ENCODE peak calls at places on chromosome 21, in five cellular contexts. One of them, this sample, is unnamed.

GRCh38 chr21:32256873-32257620 is 21.8 kb downstream of the MIS18A start:
- DNase-seq in H9: no peak
- DNase-seq in neuronal stem cell: no peak
- DNase-seq in H1: no peak
- DNase-seq in mesenchymal stem cell: peak; percentile 93
- DNase-seq in this sample: peak; percentile 91

GRCh38 chr21:32173106-32173755 is 105.6 kb downstream of the MIS18A start:
- DNase-seq in H9: no peak
- DNase-seq in neuronal stem cell: no peak
- DNase-seq in H1: no peak
- DNase-seq in mesenchymal stem cell: no peak
- DNase-seq in this sample: no peak

GRCh38 chr21:39763282-39763970 is 18.4 kb downstream of the IGSF5 start:
- DNase-seq in H9: no peak
- DNase-seq in neuronal stem cell: no peak
- DNase-seq in H1: no peak
- DNase-seq in mesenchymal stem cell: no peak
- DNase-seq in this sample: no peak

GRCh38 chr21:32356874-32357395 is 35.9 kb downstream of the URB1 start:
- DNase-seq in H9: no peak
- DNase-seq in neuronal stem cell: no peak
- DNase-seq in H1: no peak
- DNase-seq in mesenchymal stem cell: no peak
- DNase-seq in this sample: no peak

GRCh38 chr21:35849131-35849530 is 211.2 kb downstream of the SETD4 start:
- DNase-seq in H9: no peak
- DNase-seq in neuronal stem cell: no peak
- DNase-seq in H1: no peak
- DNase-seq in mesenchymal stem cell: no peak
- DNase-seq in this sample: peak; percentile 24

GRCh38 chr21:41210405-41211040 is 42.6 kb downstream of the BACE2 start:
- DNase-seq in H9: no peak
- DNase-seq in neuronal stem cell: no peak
- DNase-seq in H1: no peak
- DNase-seq in mesenchymal stem cell: no peak
- DNase-seq in this sample: peak; percentile 16

GRCh38 chr21:15141236-15141970 is 76.6 kb upstream of the NRIP1 start:
- DNase-seq in H9: no peak
- DNase-seq in neuronal stem cell: no peak
- DNase-seq in H1: no peak
- DNase-seq in mesenchymal stem cell: no peak
- DNase-seq in this sample: no peak

GRCh38 chr21:35011681-35012080 is 37.4 kb downstream of the RUNX1 start:
- DNase-seq in H9: no peak
- DNase-seq in neuronal stem cell: no peak
- DNase-seq in H1: no peak
- DNase-seq in mesenchymal stem cell: peak; percentile 56
- DNase-seq in this sample: peak; percentile 70

GRCh38 chr21:38416791-38417190 is 81.5 kb downstream of the ERG start:
- DNase-seq in H9: no peak
- DNase-seq in neuronal stem cell: no peak
- DNase-seq in H1: no peak
- DNase-seq in mesenchymal stem cell: no peak
- DNase-seq in this sample: no peak

GRCh38 chr21:35204850-35205564 is 155.9 kb upstream of the RUNX1 start:
- DNase-seq in H9: no peak
- DNase-seq in neuronal stem cell: no peak
- DNase-seq in H1: no peak
- DNase-seq in mesenchymal stem cell: no peak
- DNase-seq in this sample: peak; percentile 98

GRCh38 chr21:43918385-43918947 is 53.4 kb downstream of the AGPAT3 start:
- DNase-seq in H9: no peak
- DNase-seq in neuronal stem cell: no peak
- DNase-seq in H1: no peak
- DNase-seq in mesenchymal stem cell: no peak
- DNase-seq in this sample: no peak

GRCh38 chr21:15132781-15133180 is 68.0 kb upstream of the NRIP1 start:
- DNase-seq in H9: no peak
- DNase-seq in neuronal stem cell: no peak
- DNase-seq in H1: no peak
- DNase-seq in mesenchymal stem cell: no peak
- DNase-seq in this sample: no peak

GRCh38 chr21:36661511-36662309 is 37.2 kb upstream of the SIM2 start:
- DNase-seq in H9: peak; percentile 58
- DNase-seq in neuronal stem cell: no peak
- DNase-seq in H1: no peak
- DNase-seq in mesenchymal stem cell: peak; percentile 48
- DNase-seq in this sample: peak; percentile 48

GRCh38 chr21:31347435-31348032 is 3.5 kb upstream of the TIAM1 start:
- DNase-seq in H9: no peak
- DNase-seq in neuronal stem cell: no peak
- DNase-seq in H1: no peak
- DNase-seq in mesenchymal stem cell: peak; percentile 31
- DNase-seq in this sample: peak; percentile 50

GRCh38 chr21:26715878-26716506 is 129.2 kb downstream of the ADAMTS1 start:
- DNase-seq in H9: peak; percentile 79
- DNase-seq in neuronal stem cell: peak; percentile 49
- DNase-seq in H1: no peak
- DNase-seq in mesenchymal stem cell: peak; percentile 66
- DNase-seq in this sample: peak; percentile 51

GRCh38 chr21:15249285-15249993 is 184.6 kb upstream of the NRIP1 start:
- DNase-seq in H9: no peak
- DNase-seq in neuronal stem cell: no peak
- DNase-seq in H1: no peak
- DNase-seq in mesenchymal stem cell: no peak
- DNase-seq in this sample: peak; percentile 26

GRCh38 chr21:35168702-35169101 is 119.6 kb upstream of the RUNX1 start:
- DNase-seq in H9: no peak
- DNase-seq in neuronal stem cell: no peak
- DNase-seq in H1: no peak
- DNase-seq in mesenchymal stem cell: peak; percentile 27
- DNase-seq in this sample: no peak

GRCh38 chr21:39444406-39445145 is 1.0 kb downstream of the LCA5L start:
- DNase-seq in H9: no peak
- DNase-seq in neuronal stem cell: no peak
- DNase-seq in H1: no peak
- DNase-seq in mesenchymal stem cell: peak; percentile 84
- DNase-seq in this sample: peak; percentile 58

GRCh38 chr21:27067226-27067625 is 100.3 kb upstream of the ADAMTS5 start:
- DNase-seq in H9: no peak
- DNase-seq in neuronal stem cell: no peak
- DNase-seq in H1: no peak
- DNase-seq in mesenchymal stem cell: no peak
- DNase-seq in this sample: no peak

GRCh38 chr21:18743523-18743922 is 339.9 kb upstream of the TMPRSS15 start:
- DNase-seq in H9: no peak
- DNase-seq in neuronal stem cell: no peak
- DNase-seq in H1: no peak
- DNase-seq in mesenchymal stem cell: no peak
- DNase-seq in this sample: no peak

GRCh38 chr21:18832950-18833349 is 429.4 kb upstream of the TMPRSS15 start:
- DNase-seq in H9: no peak
- DNase-seq in neuronal stem cell: no peak
- DNase-seq in H1: no peak
- DNase-seq in mesenchymal stem cell: peak; percentile 67
- DNase-seq in this sample: no peak

GRCh38 chr21:32181415-32181814 is 97.4 kb downstream of the MIS18A start:
- DNase-seq in H9: no peak
- DNase-seq in neuronal stem cell: no peak
- DNase-seq in H1: no peak
- DNase-seq in mesenchymal stem cell: no peak
- DNase-seq in this sample: no peak

GRCh38 chr21:43944757-43945156 is 67.4 kb upstream of the TRAPPC10 start:
- DNase-seq in H9: no peak
- DNase-seq in neuronal stem cell: no peak
- DNase-seq in H1: no peak
- DNase-seq in mesenchymal stem cell: no peak
- DNase-seq in this sample: no peak

GRCh38 chr21:34073749-34074282 is 438 bp downstream of the MRPS6 start:
- DNase-seq in H9: no peak
- DNase-seq in neuronal stem cell: no peak
- DNase-seq in H1: no peak
- DNase-seq in mesenchymal stem cell: no peak
- DNase-seq in this sample: no peak

GRCh38 chr21:25955646-25956045 is 214.9 kb downstream of the APP start:
- DNase-seq in H9: no peak
- DNase-seq in neuronal stem cell: no peak
- DNase-seq in H1: no peak
- DNase-seq in mesenchymal stem cell: no peak
- DNase-seq in this sample: no peak

GRCh38 chr21:27298465-27298864 is 331.6 kb upstream of the ADAMTS5 start:
- DNase-seq in H9: no peak
- DNase-seq in neuronal stem cell: no peak
- DNase-seq in H1: no peak
- DNase-seq in mesenchymal stem cell: peak; percentile 25
- DNase-seq in this sample: no peak

GRCh38 chr21:36160850-36161178 is 4.2 kb downstream of the DOP1B start:
- DNase-seq in H9: no peak
- DNase-seq in neuronal stem cell: no peak
- DNase-seq in H1: no peak
- DNase-seq in mesenchymal stem cell: no peak
- DNase-seq in this sample: no peak

GRCh38 chr21:15140321-15141019 is 75.7 kb upstream of the NRIP1 start:
- DNase-seq in H9: no peak
- DNase-seq in neuronal stem cell: no peak
- DNase-seq in H1: no peak
- DNase-seq in mesenchymal stem cell: no peak
- DNase-seq in this sample: no peak

GRCh38 chr21:34042735-34043134 is 30.6 kb upstream of the MRPS6 start:
- DNase-seq in H9: no peak
- DNase-seq in neuronal stem cell: no peak
- DNase-seq in H1: no peak
- DNase-seq in mesenchymal stem cell: no peak
- DNase-seq in this sample: no peak

GRCh38 chr21:20329636-20330035 is 668.6 kb upstream of the NCAM2 start:
- DNase-seq in H9: no peak
- DNase-seq in neuronal stem cell: no peak
- DNase-seq in H1: no peak
- DNase-seq in mesenchymal stem cell: no peak
- DNase-seq in this sample: no peak

GRCh38 chr21:35189077-35189863 is 140.2 kb upstream of the RUNX1 start:
- DNase-seq in H9: no peak
- DNase-seq in neuronal stem cell: no peak
- DNase-seq in H1: no peak
- DNase-seq in mesenchymal stem cell: peak; percentile 49
- DNase-seq in this sample: peak; percentile 82

GRCh38 chr21:15431053-15431452 is 298.7 kb upstream of the USP25 start:
- DNase-seq in H9: no peak
- DNase-seq in neuronal stem cell: no peak
- DNase-seq in H1: no peak
- DNase-seq in mesenchymal stem cell: no peak
- DNase-seq in this sample: no peak

GRCh38 chr21:33434770-33435360 is 31.7 kb downstream of the IFNGR2 start:
- DNase-seq in H9: no peak
- DNase-seq in neuronal stem cell: no peak
- DNase-seq in H1: no peak
- DNase-seq in mesenchymal stem cell: peak; percentile 93
- DNase-seq in this sample: peak; percentile 96

GRCh38 chr21:31198575-31198974 is 145.5 kb downstream of the TIAM1 start:
- DNase-seq in H9: no peak
- DNase-seq in neuronal stem cell: peak; percentile 37
- DNase-seq in H1: no peak
- DNase-seq in mesenchymal stem cell: peak; percentile 65
- DNase-seq in this sample: peak; percentile 62

GRCh38 chr21:29298348-29299045 is at the start of gene BACH1:
- DNase-seq in H9: peak; percentile 91
- DNase-seq in neuronal stem cell: peak; percentile 84
- DNase-seq in H1: peak; percentile 59
- DNase-seq in mesenchymal stem cell: peak; percentile 92
- DNase-seq in this sample: peak; percentile 91
- H2BK15ac ChIP-seq in H9: no peak within 1 kb of the TSS
- H2BK15ac ChIP-seq in neuronal stem cell: peak within 1 kb of the TSS; percentile 90
- H2BK15ac ChIP-seq in H1: no peak within 1 kb of the TSS
- H2BK15ac ChIP-seq in mesenchymal stem cell: peak within 1 kb of the TSS; percentile 75
- H2BK15ac ChIP-seq in this sample: peak within 1 kb of the TSS; percentile 58

GRCh38 chr21:42873096-42873495 is 6.2 kb downstream of the WDR4 start:
- DNase-seq in H9: no peak
- DNase-seq in neuronal stem cell: no peak
- DNase-seq in H1: no peak
- DNase-seq in mesenchymal stem cell: no peak
- DNase-seq in this sample: no peak
- H3K14ac ChIP-seq in H9: no peak overlapping the region
- H3K14ac ChIP-seq in neuronal stem cell: no peak overlapping the region
- H3K14ac ChIP-seq in H1: no peak overlapping the region
- H3K14ac ChIP-seq in mesenchymal stem cell: no peak overlapping the region
- H3K14ac ChIP-seq in this sample: no peak overlapping the region

GRCh38 chr21:17088500-17088899 is 424.3 kb upstream of the CXADR start:
- DNase-seq in H9: no peak
- DNase-seq in neuronal stem cell: no peak
- DNase-seq in H1: no peak
- DNase-seq in mesenchymal stem cell: no peak
- DNase-seq in this sample: no peak

GRCh38 chr21:17089121-17089520 is 423.7 kb upstream of the CXADR start:
- DNase-seq in H9: no peak
- DNase-seq in neuronal stem cell: no peak
- DNase-seq in H1: no peak
- DNase-seq in mesenchymal stem cell: no peak
- DNase-seq in this sample: no peak
- H2BK15ac ChIP-seq in H9: no peak overlapping the region
- H2BK15ac ChIP-seq in neuronal stem cell: no peak overlapping the region
- H2BK15ac ChIP-seq in H1: no peak overlapping the region
- H2BK15ac ChIP-seq in mesenchymal stem cell: no peak overlapping the region
- H2BK15ac ChIP-seq in this sample: no peak overlapping the region

GRCh38 chr21:46456750-46457149 is 1.9 kb upstream of the DIP2A start:
- DNase-seq in H9: no peak
- DNase-seq in neuronal stem cell: no peak
- DNase-seq in H1: no peak
- DNase-seq in mesenchymal stem cell: no peak
- DNase-seq in this sample: no peak

GRCh38 chr21:46459024-46459355 is 299 bp downstream of the DIP2A start:
- DNase-seq in H9: no peak
- DNase-seq in neuronal stem cell: no peak
- DNase-seq in H1: no peak
- DNase-seq in mesenchymal stem cell: no peak
- DNase-seq in this sample: no peak

GRCh38 chr21:46459356-46460112 is 843 bp downstream of the DIP2A start:
- DNase-seq in H9: peak; percentile 48
- DNase-seq in neuronal stem cell: no peak
- DNase-seq in H1: no peak
- DNase-seq in mesenchymal stem cell: peak; percentile 52
- DNase-seq in this sample: peak; percentile 35

GRCh38 chr21:46458315-46459023 is at the start of gene DIP2A:
- DNase-seq in H9: peak; percentile 98
- DNase-seq in neuronal stem cell: peak; percentile 97
- DNase-seq in H1: peak; percentile 94
- DNase-seq in mesenchymal stem cell: peak; percentile 97
- DNase-seq in this sample: peak; percentile 95

GRCh38 chr21:46457801-46458314 is 833 bp upstream of the DIP2A start:
- DNase-seq in H9: peak; percentile 37
- DNase-seq in neuronal stem cell: no peak
- DNase-seq in H1: no peak
- DNase-seq in mesenchymal stem cell: peak; percentile 66
- DNase-seq in this sample: peak; percentile 40
- H3K14ac ChIP-seq in H9: peak overlapping the region; percentile 90
- H3K14ac ChIP-seq in neuronal stem cell: peak overlapping the region; percentile 78
- H3K14ac ChIP-seq in H1: peak overlapping the region; percentile 85
- H3K14ac ChIP-seq in mesenchymal stem cell: no peak overlapping the region
- H3K14ac ChIP-seq in this sample: peak overlapping the region; percentile 75